ENCODE peak calls at places on chromosomes 11 and 22, in ten cellular contexts. G is upper lobe of right lung, U is progenitor cell of endocrine pancreas, P is lower lobe of right lung, T is NB4, S is uterus, J is HFF-Myc, C is neural progenitor cell, V is left ventricle myocardium inferior, B is brain microvascular endothelial cell. D is an unnamed sample.

GRCh38 chr22:49241174-49241851 is 586.4 kb downstream of the BRD1 start:
- DNase-seq in G (no peak), U (no peak), P (no peak), T (no peak), S (no peak), J (no peak), C (no peak), V (no peak), B (no peak), D (no peak)

GRCh38 chr11:69435161-69435990 is 46.1 kb upstream of the LINC01488 start:
- DNase-seq in G (peak; percentile 48), U (no peak), P (peak; percentile 32), T (peak; percentile 81), S (no peak), J (no peak), C (peak; percentile 82), V (no peak), B (no peak), D (no peak)

GRCh38 chr22:47018010-47018910 is 255.8 kb downstream of the TBC1D22A start:
- DNase-seq in G (peak; percentile 58), U (no peak), P (no peak), T (no peak), S (no peak), J (no peak), C (no peak), V (no peak), B (no peak), D (no peak)

GRCh38 chr11:5737672-5738071 is 1.4 kb downstream of the OR56B1 start:
- DNase-seq in G (no peak), U (no peak), P (no peak), T (no peak), S (no peak), J (no peak), C (no peak), V (no peak), B (peak; percentile 64), D (no peak)

GRCh38 chr11:132064987-132065620 is 694.7 kb downstream of the NTM start:
- DNase-seq in G (no peak), U (no peak), P (no peak), T (no peak), S (no peak), J (peak; percentile 78), C (no peak), V (no peak), B (peak; percentile 99), D (no peak)

GRCh38 chr11:117492578-117493251 is 165.1 kb downstream of the CEP164 start:
- DNase-seq in G (no peak), U (peak; percentile 28), P (no peak), T (no peak), S (no peak), J (no peak), C (peak; percentile 89), V (no peak), B (no peak), D (no peak)

GRCh38 chr11:96097844-96098421 is 174.0 kb upstream of the MTMR2 start:
- DNase-seq in G (no peak), U (no peak), P (no peak), T (no peak), S (no peak), J (no peak), C (no peak), V (no peak), B (no peak), D (no peak)

GRCh38 chr11:65254724-65255123 is 7.0 kb upstream of the POLA2 start:
- DNase-seq in G (peak; percentile 16), U (no peak), P (no peak), T (no peak), S (no peak), J (no peak), C (no peak), V (no peak), B (peak; percentile 17), D (no peak)

GRCh38 chr11:122177238-122177637 is 61.2 kb upstream of the BLID start:
- DNase-seq in G (no peak), U (no peak), P (no peak), T (no peak), S (no peak), J (no peak), C (no peak), V (no peak), B (no peak), D (no peak)

GRCh38 chr11:66277475-66278391 is at the start of gene CNIH2:
- DNase-seq in G (no peak), U (no peak), P (no peak), T (peak; percentile 64), S (peak; percentile 42), J (no peak), C (peak; percentile 82), V (no peak), B (no peak), D (peak; percentile 83)

GRCh38 chr11:7536102-7536501 is 22.3 kb downstream of the PPFIBP2 start:
- DNase-seq in G (no peak), U (no peak), P (no peak), T (no peak), S (no peak), J (no peak), C (peak; percentile 50), V (no peak), B (no peak), D (no peak)

GRCh38 chr11:61082161-61082870 is 20.0 kb upstream of the CD5 start:
- DNase-seq in G (no peak), U (no peak), P (no peak), T (no peak), S (no peak), J (no peak), C (no peak), V (no peak), B (no peak), D (no peak)

GRCh38 chr11:10147195-10147594 is 146.8 kb downstream of the SBF2 start:
- DNase-seq in G (no peak), U (no peak), P (no peak), T (no peak), S (no peak), J (no peak), C (no peak), V (no peak), B (no peak), D (no peak)

DNA sequence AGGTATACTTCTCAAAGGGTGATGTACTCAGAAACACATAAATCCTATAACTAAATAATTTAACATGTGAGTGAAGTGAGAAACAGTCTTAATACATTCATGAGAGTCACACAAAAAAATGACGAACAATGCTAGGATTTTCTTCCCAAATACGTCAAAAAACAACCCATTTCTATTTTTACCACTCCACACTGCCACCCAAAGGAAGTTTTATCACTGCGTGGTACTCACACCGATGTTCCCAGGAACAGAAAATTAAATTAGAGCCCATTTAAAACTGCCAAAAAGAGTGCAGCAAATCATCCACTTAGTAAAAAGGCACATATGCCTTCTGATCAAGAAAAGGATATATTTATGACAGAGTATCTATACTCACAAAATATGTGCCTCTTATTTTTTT is 710.9 kb upstream of the FAT3 start:
- DNase-seq in G (no peak), U (no peak), P (no peak), T (no peak), S (no peak), J (no peak), C (peak; percentile 5), V (no peak), B (peak; percentile 3), D (no peak)
- TF ChIP-seq CTCF in G (no peak), U (peak; percentile 39), P (no peak), T (no peak), S (no peak), J (no peak), C (peak; percentile 51), V (peak; percentile 23), B (peak; percentile 34), D (no peak)

GRCh38 chr11:2189938-2190669 is 18.5 kb upstream of the TH start:
- DNase-seq in G (no peak), U (no peak), P (no peak), T (no peak), S (no peak), J (no peak), C (no peak), V (no peak), B (no peak), D (no peak)

GRCh38 chr11:2187267-2187707 is 15.7 kb upstream of the TH start:
- DNase-seq in G (no peak), U (no peak), P (no peak), T (no peak), S (no peak), J (no peak), C (no peak), V (no peak), B (no peak), D (no peak)

GRCh38 chr11:2188745-2189144 is 17.1 kb upstream of the TH start:
- DNase-seq in G (no peak), U (no peak), P (no peak), T (no peak), S (no peak), J (no peak), C (no peak), V (no peak), B (no peak), D (no peak)

GRCh38 chr11:2185324-2186085 is 13.9 kb upstream of the TH start:
- DNase-seq in G (no peak), U (no peak), P (no peak), T (no peak), S (no peak), J (no peak), C (no peak), V (no peak), B (no peak), D (no peak)

GRCh38 chr11:2186669-2187266 is 15.2 kb upstream of the TH start:
- DNase-seq in G (no peak), U (no peak), P (no peak), T (peak; percentile 63), S (no peak), J (no peak), C (peak; percentile 73), V (no peak), B (peak; percentile 18), D (no peak)
- TF ChIP-seq CTCF in G (peak; percentile 47), U (peak; percentile 67), P (peak; percentile 47), T (peak; percentile 58), S (peak; percentile 34), J (peak; percentile 32), C (peak; percentile 72), V (peak; percentile 71), B (peak; percentile 64), D (peak; percentile 45)

GRCh38 chr11:13210424-13210823 is 67.2 kb upstream of the BMAL1 start:
- DNase-seq in G (no peak), U (peak; percentile 22), P (peak; percentile 56), T (peak; percentile 37), S (peak; percentile 44), J (peak; percentile 47), C (peak; percentile 88), V (peak; percentile 42), B (peak; percentile 76), D (no peak)
- TF ChIP-seq CTCF in G (peak; percentile 62), U (peak; percentile 73), P (peak; percentile 61), T (peak; percentile 17), S (peak; percentile 66), J (peak; percentile 64), C (peak; percentile 80), V (peak; percentile 72), B (peak; percentile 73), D (peak; percentile 52)

GRCh38 chr11:32379714-32380113 is 55.6 kb downstream of the WT1 start:
- DNase-seq in G (no peak), U (no peak), P (no peak), T (no peak), S (peak; percentile 44), J (no peak), C (no peak), V (no peak), B (no peak), D (no peak)

DNA sequence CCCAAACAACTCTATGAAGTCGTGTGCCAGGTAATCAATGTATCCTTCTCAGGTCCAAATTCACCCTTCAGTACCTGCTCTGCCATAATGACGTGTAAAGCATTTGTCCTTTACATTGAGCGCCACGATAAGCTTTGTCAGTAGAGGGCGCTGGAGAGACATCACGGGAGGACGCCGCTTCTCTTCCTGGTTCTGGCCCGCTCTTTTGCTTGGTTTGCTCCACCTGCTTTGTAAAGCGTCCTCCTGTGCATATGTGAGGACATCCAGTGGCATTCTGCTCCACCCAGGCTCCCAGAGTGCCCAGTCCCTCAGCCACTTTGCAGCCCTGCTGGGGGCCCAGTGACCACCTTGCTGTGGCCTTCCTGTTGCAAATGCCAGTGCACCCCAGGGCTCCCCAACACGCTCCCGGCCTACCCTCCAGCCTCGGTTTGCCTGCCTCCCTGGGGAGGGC is 61.1 kb downstream of the WT1 start:
- DNase-seq in G (no peak), U (no peak), P (no peak), T (peak; percentile 86), S (no peak), J (peak; percentile 9), C (peak; percentile 67), V (no peak), B (no peak), D (peak; percentile 72)
- TF ChIP-seq CTCF in G (peak; percentile 41), U (peak; percentile 53), P (peak; percentile 23), T (peak; percentile 83), S (peak; percentile 31), J (peak; percentile 72), C (peak; percentile 69), V (peak; percentile 61), B (peak; percentile 55), D (peak; percentile 65)